ENCODE peak calls at places on chromosome 18, in eight cellular contexts. G is colonic mucosa, U is progenitor cell of endocrine pancreas, J is AG09319, N is PC-3, V is H9, S is kidney, D is heart left ventricle. H is an unnamed sample.

GRCh38 chr18:79403723-79404566 is 8.2 kb downstream of the NFATC1 start:
- DNase-seq in S (peak; percentile 62), V (no peak), D (no peak), U (no peak), J (no peak), G (no peak), N (peak; percentile 61), H (no peak)

GRCh38 chr18:45626330-45627203 is 11.3 kb downstream of the SLC14A2 start:
- DNase-seq in U (no peak), D (no peak), N (peak; percentile 62), V (peak; percentile 71), S (no peak), J (no peak), G (no peak), H (no peak)

GRCh38 chr18:10524507-10525425 is 1.1 kb upstream of the NAPG start:
- DNase-seq in S (no peak), J (no peak), D (no peak), N (peak; percentile 44), G (no peak), V (no peak), U (no peak), H (no peak)

GRCh38 chr18:11147371-11147860 is 2.0 kb downstream of the PIEZO2 start:
- DNase-seq in D (no peak), J (no peak), N (no peak), S (no peak), V (peak; percentile 44), G (no peak), U (no peak), H (no peak)

GRCh38 chr18:13301691-13302469 is 83.3 kb downstream of the LDLRAD4 start:
- DNase-seq in U (no peak), G (no peak), N (no peak), V (no peak), S (no peak), J (no peak), D (no peak), H (no peak)

GRCh38 chr18:21826641-21827302 is 86.2 kb downstream of the MIB1 start:
- DNase-seq in N (no peak), U (no peak), S (no peak), G (no peak), V (no peak), J (no peak), D (no peak), H (no peak)

GRCh38 chr18:30625961-30626360 is 416.6 kb downstream of the DSC3 start:
- DNase-seq in U (no peak), N (no peak), V (no peak), J (no peak), D (no peak), G (no peak), S (no peak), H (no peak)

GRCh38 chr18:67661555-67661954 is 145.0 kb upstream of the DSEL start:
- DNase-seq in S (no peak), G (no peak), D (no peak), N (no peak), V (no peak), U (no peak), J (no peak), H (no peak)

GRCh38 chr18:37578886-37579513 is 13.4 kb upstream of the CELF4 start:
- DNase-seq in N (peak; percentile 2), V (no peak), J (no peak), S (no peak), G (no peak), U (no peak), D (no peak), H (no peak)

GRCh38 chr18:55251186-55251995 is 292.1 kb upstream of the CCDC68 start:
- DNase-seq in G (peak; percentile 23), V (no peak), U (no peak), S (no peak), N (peak; percentile 82), D (peak; percentile 33), J (no peak), H (no peak)

GRCh38 chr18:28236487-28236886 is 59.6 kb upstream of the CDH2 start:
- DNase-seq in D (no peak), S (no peak), G (no peak), U (no peak), J (no peak), V (no peak), N (no peak), H (no peak)

GRCh38 chr18:12640881-12641200 is 17.1 kb downstream of the SPIRE1 start:
- DNase-seq in G (no peak), V (no peak), N (no peak), U (no peak), D (no peak), S (no peak), J (no peak), H (no peak)

GRCh38 chr18:70329076-70329475 is 40.2 kb downstream of the SOCS6 start:
- DNase-seq in N (no peak), S (no peak), D (no peak), J (no peak), G (no peak), V (no peak), U (no peak), H (no peak)

GRCh38 chr18:37538526-37539205 is 26.9 kb downstream of the CELF4 start:
- DNase-seq in U (no peak), N (no peak), V (no peak), S (no peak), G (no peak), J (no peak), D (no peak), H (no peak)

GRCh38 chr18:68660355-68661183 is 54.3 kb downstream of the TMX3 start:
- DNase-seq in U (no peak), D (no peak), N (peak; percentile 69), V (no peak), G (no peak), S (no peak), J (peak; percentile 22), H (peak; percentile 40)

GRCh38 chr18:7319161-7319560 is 88.3 kb downstream of the LRRC30 start:
- DNase-seq in N (no peak), G (no peak), D (no peak), U (no peak), S (no peak), J (no peak), V (no peak), H (no peak)

GRCh38 chr18:7321831-7322230 is 90.9 kb downstream of the LRRC30 start:
- DNase-seq in S (no peak), D (no peak), N (no peak), J (no peak), V (no peak), G (no peak), U (no peak), H (no peak)

GRCh38 chr18:7317804-7318231 is 86.9 kb downstream of the LRRC30 start:
- DNase-seq in V (no peak), U (no peak), G (no peak), D (no peak), J (no peak), N (peak; percentile 97), S (no peak), H (no peak)
- TF ChIP-seq CTCF in V (no peak), U (no peak), G (no peak), D (no peak), J (no peak), N (no peak), S (no peak), H (no peak)

DNA sequence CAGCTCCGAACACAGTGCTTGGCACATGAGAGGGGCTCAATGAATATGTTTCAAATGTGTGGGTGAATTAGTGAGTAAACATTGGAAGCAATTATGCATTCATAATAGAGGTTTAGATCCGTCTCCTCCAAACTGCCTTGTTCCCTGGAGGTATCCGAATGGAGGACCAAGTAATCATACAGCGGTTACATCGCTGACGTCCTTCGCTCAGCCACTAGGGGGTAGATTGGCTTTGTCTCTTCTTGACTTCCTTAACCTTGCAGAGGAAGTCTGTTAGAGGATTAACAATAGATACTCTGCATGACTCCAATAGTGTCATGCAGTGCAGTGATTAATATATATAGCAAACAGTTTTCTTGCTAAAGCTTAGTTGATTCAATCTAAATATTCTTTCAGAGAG is 517.0 kb downstream of the PTPRM start:
- DNase-seq in U (no peak), G (peak; percentile 29), V (peak; percentile 82), J (no peak), S (no peak), D (no peak), N (peak; percentile 82), H (no peak)
- TF ChIP-seq CTCF in U (peak; percentile 65), G (no peak), V (peak; percentile 77), J (peak; percentile 36), S (peak; percentile 48), D (peak; percentile 54), N (peak; percentile 93), H (peak; percentile 14)

GRCh38 chr18:3183103-3183717 is 36.6 kb downstream of the MYOM1 start:
- DNase-seq in D (peak; percentile 45), V (no peak), N (no peak), G (no peak), U (no peak), S (no peak), J (no peak), H (no peak)

GRCh38 chr18:3192286-3192685 is 27.5 kb downstream of the MYOM1 start:
- DNase-seq in J (no peak), D (no peak), S (no peak), N (no peak), U (no peak), G (no peak), V (no peak), H (no peak)

GRCh38 chr18:3184275-3184963 is 35.3 kb downstream of the MYOM1 start:
- DNase-seq in S (no peak), U (no peak), J (no peak), V (no peak), D (no peak), G (no peak), N (no peak), H (no peak)

GRCh38 chr18:3189884-3190283 is 29.9 kb downstream of the MYOM1 start:
- DNase-seq in G (no peak), J (no peak), U (no peak), N (peak; percentile 16), D (no peak), S (no peak), V (no peak), H (no peak)

GRCh38 chr18:3186678-3187658 is 32.8 kb downstream of the MYOM1 start:
- DNase-seq in U (no peak), N (peak; percentile 48), D (no peak), G (no peak), S (no peak), V (no peak), J (no peak), H (no peak)
- TF ChIP-seq CTCF in U (peak; percentile 7), N (peak; percentile 52), D (no peak), G (no peak), S (no peak), V (no peak), J (no peak), H (no peak)

GRCh38 chr18:23257686-23258565 is 122.6 kb downstream of the CABLES1 start:
- DNase-seq in G (no peak), N (peak; percentile 68), V (no peak), J (no peak), U (no peak), D (no peak), S (no peak), H (no peak)

GRCh38 chr18:23257153-23257552 is 121.9 kb downstream of the CABLES1 start:
- DNase-seq in V (no peak), D (no peak), N (no peak), G (no peak), S (no peak), U (no peak), J (no peak), H (no peak)

GRCh38 chr18:23258566-23259265 is 123.4 kb downstream of the CABLES1 start:
- DNase-seq in U (no peak), S (no peak), G (no peak), J (no peak), D (no peak), N (peak; percentile 4), V (no peak), H (no peak)

GRCh38 chr18:23260932-23261590 is 125.8 kb downstream of the CABLES1 start:
- DNase-seq in N (peak; percentile 52), U (no peak), J (no peak), V (no peak), G (no peak), D (no peak), S (no peak), H (no peak)

GRCh38 chr18:23259701-23260661 is 124.7 kb downstream of the CABLES1 start:
- DNase-seq in U (peak; percentile 29), N (peak; percentile 89), S (peak; percentile 95), V (peak; percentile 87), G (peak; percentile 79), D (peak; percentile 81), J (no peak), H (peak; percentile 77)
- TF ChIP-seq CTCF in U (no peak), N (no peak), S (no peak), V (no peak), G (no peak), D (no peak), J (no peak), H (no peak)

H was measured in D721Med.